ENCODE peak calls at places on chromosomes 3 and 15, in four cellular contexts. C is K562, J is HepG2, Q is H1. K is an unnamed sample.

GRCh38 chr3:184414418-184415228 is 34.8 kb downstream of the CHRD start:
- DNase-seq in C (no peak), J (no peak), Q (no peak), K (no peak)

GRCh38 chr3:143685483-143685882 is 162.8 kb downstream of the SLC9A9 start:
- DNase-seq in C (no peak), J (no peak), Q (no peak), K (no peak)

GRCh38 chr3:45988100-45988761 is 7.4 kb downstream of the FYCO1 start:
- DNase-seq in C (no peak), J (no peak), Q (no peak), K (no peak)

GRCh38 chr3:114299421-114299820 is 5.6 kb downstream of the TIGIT start:
- DNase-seq in C (peak; percentile 13), J (peak; percentile 40), Q (no peak), K (peak; percentile 58)

GRCh38 chr15:45921376-45921775 is 286.5 kb downstream of the SQOR start:
- DNase-seq in C (no peak), J (peak; percentile 10), Q (no peak), K (peak; percentile 6)

GRCh38 chr3:173045770-173046382 is 95.2 kb downstream of the SPATA16 start:
- DNase-seq in C (no peak), J (no peak), Q (no peak), K (no peak)

GRCh38 chr15:101187820-101188516 is 63.9 kb downstream of the CHSY1 start:
- DNase-seq in C (no peak), J (no peak), Q (no peak), K (no peak)

GRCh38 chr3:120093119-120093922 is 926 bp downstream of the GSK3B start:
- DNase-seq in C (no peak), J (no peak), Q (no peak), K (peak; percentile 93)

GRCh38 chr3:78351338-78351737 is 1311.4 kb downstream of the ROBO2 start:
- DNase-seq in C (no peak), J (no peak), Q (no peak), K (no peak)

GRCh38 chr15:78626611-78627010 is 5.8 kb upstream of the CHRNA3 start:
- DNase-seq in C (no peak), J (no peak), Q (no peak), K (no peak)

GRCh38 chr3:128395500-128396125 is 71.1 kb downstream of the DNAJB8 start:
- DNase-seq in C (peak; percentile 51), J (no peak), Q (no peak), K (no peak)

GRCh38 chr15:72231847-72232461 is 964 bp upstream of the PKM start:
- DNase-seq in C (peak; percentile 82), J (peak; percentile 63), Q (no peak), K (peak; percentile 83)
- TF ChIP-seq RAD21 in C (no peak), J (no peak), Q (no peak), K (no peak)

GRCh38 chr3:133444071-133444774 is 44.4 kb downstream of the BFSP2 start:
- DNase-seq in C (no peak), J (peak; percentile 44), Q (no peak), K (peak; percentile 84)
- TF ChIP-seq RNF2 in C (no peak), J (no peak), Q (no peak), K (no peak)

GRCh38 chr15:100008258-100008657 is 275.0 kb upstream of the LYSMD4 start:
- DNase-seq in C (no peak), J (no peak), Q (no peak), K (no peak)
- TF ChIP-seq RAD21 in C (no peak), J (no peak), Q (no peak), K (no peak)

GRCh38 chr3:171309906-171310359 is 150.3 kb downstream of the TNIK start:
- DNase-seq in C (no peak), J (no peak), Q (no peak), K (peak; percentile 3)
- TF ChIP-seq RNF2 in C (no peak), J (no peak), Q (no peak), K (no peak)

GRCh38 chr15:70437089-70437488 is 326.3 kb downstream of the UACA start:
- DNase-seq in C (no peak), J (peak; percentile 58), Q (no peak), K (no peak)

GRCh38 chr15:70436428-70436827 is 326.9 kb downstream of the UACA start:
- DNase-seq in C (no peak), J (no peak), Q (no peak), K (no peak)

GRCh38 chr15:70438776-70439175 is 324.6 kb downstream of the UACA start:
- DNase-seq in C (no peak), J (no peak), Q (no peak), K (no peak)

GRCh38 chr15:70439304-70439877 is 324.0 kb downstream of the UACA start:
- DNase-seq in C (peak; percentile 66), J (no peak), Q (no peak), K (no peak)

GRCh38 chr15:70437882-70438331 is 325.5 kb downstream of the UACA start:
- DNase-seq in C (no peak), J (no peak), Q (no peak), K (peak; percentile 14)
- TF ChIP-seq RAD21 in C (no peak), J (no peak), Q (peak; percentile 42), K (peak; percentile 20)